ENCODE peak calls at places on chromosomes 3 and 15, in six cellular contexts. O, H, J, Q, N and U are unnamed samples.

GRCh38 chr3:14634763-14635400 is 16.7 kb upstream of the CCDC174 start:
- DNase-seq in O (no peak), H (no peak), J (no peak), Q (no peak), N (no peak), U (no peak)

GRCh38 chr3:171258316-171258715 is 201.9 kb downstream of the TNIK start:
- DNase-seq in O (no peak), H (no peak), J (no peak), Q (no peak), N (no peak), U (no peak)

GRCh38 chr15:29382862-29383261 is 113.2 kb upstream of the NSMCE3 start:
- DNase-seq in O (no peak), H (no peak), J (no peak), Q (no peak), N (no peak), U (no peak)

GRCh38 chr3:44923634-44924033 is 49.2 kb downstream of the TGM4 start:
- DNase-seq in O (no peak), H (no peak), J (no peak), Q (no peak), N (no peak), U (no peak)

GRCh38 chr15:55394694-55395093 is 13.5 kb downstream of the CCPG1 start:
- DNase-seq in O (no peak), H (peak; percentile 19), J (no peak), Q (no peak), N (peak; percentile 17), U (no peak)

GRCh38 chr3:149134560-149134959 is 5.1 kb downstream of the HPS3 start:
- DNase-seq in O (no peak), H (peak; percentile 37), J (no peak), Q (no peak), N (peak; percentile 14), U (no peak)

GRCh38 chr15:72824112-72824511 is 40.6 kb upstream of the ADPGK start:
- DNase-seq in O (no peak), H (no peak), J (no peak), Q (no peak), N (no peak), U (no peak)

GRCh38 chr3:124442463-124442862 is 287.8 kb upstream of the UMPS start:
- DNase-seq in O (no peak), H (no peak), J (no peak), Q (no peak), N (no peak), U (no peak)

GRCh38 chr3:61381745-61382392 is 130.6 kb upstream of the FHIT start:
- DNase-seq in O (no peak), H (peak; percentile 20), J (no peak), Q (peak; percentile 26), N (peak; percentile 29), U (no peak)

GRCh38 chr3:39631136-39631535 is 163.7 kb downstream of the MOBP start:
- DNase-seq in O (no peak), H (no peak), J (no peak), Q (no peak), N (no peak), U (no peak)

GRCh38 chr3:160400631-160401150 is 1.2 kb downstream of the SMC4 start:
- DNase-seq in O (peak; percentile 73), H (no peak), J (peak; percentile 28), Q (peak; percentile 69), N (no peak), U (no peak)

GRCh38 chr15:75095594-75095993 is 72.2 kb downstream of the PPCDC start:
- DNase-seq in O (no peak), H (no peak), J (no peak), Q (no peak), N (no peak), U (no peak)

GRCh38 chr15:88871313-88871712 is 24.0 kb downstream of the HAPLN3 start:
- DNase-seq in O (no peak), H (no peak), J (no peak), Q (no peak), N (no peak), U (no peak)

GRCh38 chr15:74750759-74751158 is 2.1 kb downstream of the CYP1A2 start:
- DNase-seq in O (no peak), H (no peak), J (no peak), Q (no peak), N (no peak), U (no peak)

GRCh38 chr3:150636258-150636657 is 33.1 kb downstream of the SELENOT start:
- DNase-seq in O (no peak), H (no peak), J (no peak), Q (no peak), N (no peak), U (no peak)

GRCh38 chr3:88141458-88142083 is 8.2 kb upstream of the C3orf38 start:
- DNase-seq in O (no peak), H (peak; percentile 60), J (no peak), Q (no peak), N (peak; percentile 62), U (no peak)

GRCh38 chr3:128294999-128295468 is 141.8 kb downstream of the EEFSEC start:
- DNase-seq in O (no peak), H (no peak), J (no peak), Q (no peak), N (no peak), U (no peak)

GRCh38 chr3:87148020-87148419 is 79.1 kb upstream of the CHMP2B start:
- DNase-seq in O (no peak), H (no peak), J (no peak), Q (no peak), N (no peak), U (no peak)

GRCh38 chr3:5038243-5038642 is 59.0 kb downstream of the BHLHE40 start:
- DNase-seq in O (no peak), H (no peak), J (no peak), Q (no peak), N (no peak), U (no peak)

GRCh38 chr3:196969660-196970546 is 1.3 kb upstream of the PIGZ start:
- DNase-seq in O (peak; percentile 86), H (peak; percentile 45), J (peak; percentile 70), Q (peak; percentile 79), N (peak; percentile 35), U (no peak)

GRCh38 chr15:53473435-53473834 is 286.0 kb downstream of the WDR72 start:
- DNase-seq in O (no peak), H (no peak), J (no peak), Q (no peak), N (no peak), U (no peak)

GRCh38 chr3:172125963-172126403 is 86.6 kb downstream of the FNDC3B start:
- DNase-seq in O (no peak), H (peak; percentile 94), J (peak; percentile 68), Q (no peak), N (peak; percentile 95), U (no peak)

GRCh38 chr15:45185903-45186770 is 1.6 kb downstream of the SHF start:
- DNase-seq in O (no peak), H (no peak), J (no peak), Q (no peak), N (no peak), U (no peak)

GRCh38 chr15:42736178-42736792 is 643 bp downstream of the CDAN1 start:
- DNase-seq in O (no peak), H (peak; percentile 17), J (no peak), Q (peak; percentile 49), N (peak; percentile 12), U (no peak)

GRCh38 chr3:154540950-154541604 is 111.1 kb upstream of the GPR149 start:
- DNase-seq in O (no peak), H (no peak), J (no peak), Q (no peak), N (no peak), U (no peak)

GRCh38 chr3:142027295-142027694 is 122.0 kb downstream of the TFDP2 start:
- DNase-seq in O (no peak), H (peak; percentile 10), J (no peak), Q (peak; percentile 20), N (peak; percentile 18), U (no peak)

GRCh38 chr15:66692808-66693596 is 9.0 kb upstream of the SMAD6 start:
- DNase-seq in O (no peak), H (peak; percentile 65), J (no peak), Q (no peak), N (no peak), U (no peak)

GRCh38 chr15:45456212-45457106 is 66.1 kb downstream of the SLC30A4 start:
- DNase-seq in O (peak; percentile 57), H (peak; percentile 99), J (peak; percentile 71), Q (no peak), N (peak; percentile 99), U (no peak)

GRCh38 chr3:174193559-174193958 is 665.6 kb upstream of the NAALADL2 start:
- DNase-seq in O (no peak), H (no peak), J (no peak), Q (no peak), N (peak; percentile 13), U (no peak)
- H3K36me3 ChIP-seq in O (no peaks in the 10 kb centered on the region), H (no peaks in the 10 kb centered on the region), J (no peaks in the 10 kb centered on the region), Q (no peaks in the 10 kb centered on the region), N (no peaks in the 10 kb centered on the region), U (no peaks in the 10 kb centered on the region)

GRCh38 chr15:78910836-78911235 is 34.0 kb downstream of the CTSH start:
- DNase-seq in O (no peak), H (no peak), J (no peak), Q (no peak), N (no peak), U (no peak)
- H3K36me3 ChIP-seq in O (peaks cover 88% of the 10 kb centered on the region), H (peaks cover 74% of the 10 kb centered on the region), J (no peaks in the 10 kb centered on the region), Q (peaks cover 36% of the 10 kb centered on the region), N (peaks cover 23% of the 10 kb centered on the region), U (peaks cover 8% of the 10 kb centered on the region)

GRCh38 chr3:127029521-127030327 is 46.8 kb downstream of the PLXNA1 start:
- DNase-seq in O (no peak), H (no peak), J (no peak), Q (no peak), N (no peak), U (no peak)
- H3K36me3 ChIP-seq in O (peaks cover 76% of the 10 kb centered on the region), H (peaks cover 100% of the 10 kb centered on the region), J (no peaks in the 10 kb centered on the region), Q (no peaks in the 10 kb centered on the region), N (peaks cover 30% of the 10 kb centered on the region), U (peaks cover 55% of the 10 kb centered on the region)

GRCh38 chr3:158651192-158651591 is 6.9 kb downstream of the GFM1 start:
- DNase-seq in O (no peak), H (no peak), J (no peak), Q (no peak), N (no peak), U (no peak)
- H3K36me3 ChIP-seq in O (peaks cover 99% of the 10 kb centered on the region), H (peaks cover 91% of the 10 kb centered on the region), J (peaks cover 54% of the 10 kb centered on the region), Q (peaks cover 64% of the 10 kb centered on the region), N (peaks cover 5% of the 10 kb centered on the region), U (peaks cover 3% of the 10 kb centered on the region)

GRCh38 chr3:64621275-64621674 is 66.5 kb downstream of the ADAMTS9 start:
- DNase-seq in O (no peak), H (no peak), J (no peak), Q (no peak), N (no peak), U (no peak)

GRCh38 chr3:64621726-64622400 is 65.9 kb downstream of the ADAMTS9 start:
- DNase-seq in O (no peak), H (no peak), J (no peak), Q (no peak), N (no peak), U (no peak)

GRCh38 chr3:64619216-64619615 is 68.6 kb downstream of the ADAMTS9 start:
- DNase-seq in O (no peak), H (no peak), J (no peak), Q (no peak), N (no peak), U (no peak)

GRCh38 chr3:64617610-64618009 is 70.2 kb downstream of the ADAMTS9 start:
- DNase-seq in O (no peak), H (no peak), J (no peak), Q (no peak), N (no peak), U (no peak)

GRCh38 chr3:64620020-64620419 is 67.8 kb downstream of the ADAMTS9 start:
- DNase-seq in O (no peak), H (no peak), J (no peak), Q (no peak), N (no peak), U (no peak)
- H3K36me3 ChIP-seq in O (peaks cover 66% of the 10 kb centered on the region), H (no peaks in the 10 kb centered on the region), J (no peaks in the 10 kb centered on the region), Q (peaks cover 63% of the 10 kb centered on the region), N (no peaks in the 10 kb centered on the region), U (no peaks in the 10 kb centered on the region)